ENCODE peak calls at places on chromosomes 3 and 15, in nine cellular contexts. W is ovary, U is stomach, D is cardiac muscle cell, H is HFF-Myc, T is lung, M is BJ, I is kidney epithelial cell, E is foreskin fibroblast. X is an unnamed sample.

GRCh38 chr3:63050548-63050947 is 175.3 kb upstream of the CADPS start:
- DNase-seq in W (no peak), U (no peak), D (no peak), H (no peak), T (no peak), M (no peak), I (no peak), E (peak), X (no peak)

GRCh38 chr3:23806322-23807160 is 786 bp downstream of the UBE2E1 start:
- DNase-seq in W (peak), U (no peak), D (no peak), H (no peak), T (peak), M (no peak), I (no peak), E (peak), X (no peak)

GRCh38 chr3:172688588-172688987 is 22.3 kb downstream of the NCEH1 start:
- DNase-seq in W (no peak), U (no peak), D (no peak), H (no peak), T (no peak), M (no peak), I (no peak), E (no peak), X (no peak)

GRCh38 chr15:99155961-99156443 is 51.1 kb downstream of the SYNM start:
- DNase-seq in W (no peak), U (no peak), D (peak), H (no peak), T (no peak), M (no peak), I (no peak), E (peak), X (no peak)

GRCh38 chr3:160755776-160756304 is at the start of gene PPM1L:
- DNase-seq in W (peak), U (peak), D (peak), H (no peak), T (peak), M (no peak), I (no peak), E (peak), X (no peak)

GRCh38 chr15:61527836-61528589 is 298.9 kb upstream of the RORA start:
- DNase-seq in W (no peak), U (no peak), D (no peak), H (no peak), T (no peak), M (no peak), I (no peak), E (no peak), X (no peak)

GRCh38 chr15:44788748-44789147 is 52.4 kb downstream of the TRIM69 start:
- DNase-seq in W (no peak), U (no peak), D (peak), H (no peak), T (no peak), M (no peak), I (no peak), E (no peak), X (no peak)

GRCh38 chr15:99909914-99910313 is 176.7 kb upstream of the LYSMD4 start:
- DNase-seq in W (no peak), U (no peak), D (peak), H (no peak), T (no peak), M (no peak), I (no peak), E (no peak), X (no peak)

GRCh38 chr3:78519281-78519680 is 1248.5 kb downstream of the ROBO1 start:
- DNase-seq in W (no peak), U (no peak), D (peak), H (no peak), T (no peak), M (no peak), I (no peak), E (no peak), X (no peak)

GRCh38 chr15:68994149-68994548 is 20.3 kb upstream of the NOX5 start:
- DNase-seq in W (no peak), U (no peak), D (peak), H (no peak), T (no peak), M (peak), I (peak), E (peak), X (no peak)

GRCh38 chr3:178406206-178406605 is 130.0 kb upstream of the KCNMB2 start:
- DNase-seq in W (no peak), U (no peak), D (peak), H (no peak), T (no peak), M (peak), I (no peak), E (no peak), X (no peak)

GRCh38 chr3:184448321-184449160 is 68.7 kb downstream of the CHRD start:
- DNase-seq in W (no peak), U (peak), D (peak), H (peak), T (peak), M (no peak), I (peak), E (peak), X (peak)

GRCh38 chr3:64079369-64080160 is 56.3 kb upstream of the PSMD6 start:
- DNase-seq in W (no peak), U (no peak), D (no peak), H (no peak), T (no peak), M (no peak), I (no peak), E (peak), X (no peak)

GRCh38 chr3:179713643-179714090 is 60.8 kb downstream of the USP13 start:
- DNase-seq in W (no peak), U (no peak), D (no peak), H (no peak), T (no peak), M (peak), I (no peak), E (peak), X (peak)

GRCh38 chr3:64353256-64353655 is 128.0 kb upstream of the PRICKLE2 start:
- DNase-seq in W (no peak), U (no peak), D (peak), H (peak), T (no peak), M (no peak), I (no peak), E (peak), X (no peak)

GRCh38 chr15:82132116-82132515 is 86.3 kb upstream of the MEX3B start:
- DNase-seq in W (no peak), U (no peak), D (no peak), H (no peak), T (no peak), M (no peak), I (no peak), E (peak), X (no peak)

GRCh38 chr3:151384741-151385174 is at the start of gene P2RY12:
- DNase-seq in W (no peak), U (no peak), D (no peak), H (no peak), T (no peak), M (no peak), I (no peak), E (no peak), X (no peak)

GRCh38 chr3:151387443-151388241 is 3.1 kb upstream of the P2RY12 start:
- DNase-seq in W (no peak), U (no peak), D (no peak), H (no peak), T (no peak), M (no peak), I (no peak), E (no peak), X (no peak)

GRCh38 chr3:151383956-151384355 is 597 bp downstream of the P2RY12 start:
- DNase-seq in W (no peak), U (no peak), D (no peak), H (no peak), T (no peak), M (no peak), I (no peak), E (no peak), X (no peak)

GRCh38 chr3:151383111-151383510 is 1.4 kb downstream of the P2RY12 start:
- DNase-seq in W (no peak), U (no peak), D (no peak), H (no peak), T (no peak), M (no peak), I (no peak), E (no peak), X (no peak)

GRCh38 chr3:151386063-151386462 is 1.5 kb upstream of the P2RY12 start:
- DNase-seq in W (no peak), U (no peak), D (no peak), H (peak), T (no peak), M (no peak), I (no peak), E (peak), X (no peak)
- H3K4me3 ChIP-seq in W (no peak), U (no peak), D (no peak), H (no peak), T (no peak), M (no peak), I (no peak), E (no peak), X (no peak)

GRCh38 chr15:52224211-52224610 is 33.0 kb upstream of the GNB5 start:
- DNase-seq in W (no peak), U (no peak), D (no peak), H (no peak), T (no peak), M (no peak), I (no peak), E (no peak), X (no peak)
- H3K4me3 ChIP-seq in W (no peak), U (no peak), D (no peak), H (no peak), T (no peak), M (no peak), I (no peak), E (no peak), X (no peak)

DNA sequence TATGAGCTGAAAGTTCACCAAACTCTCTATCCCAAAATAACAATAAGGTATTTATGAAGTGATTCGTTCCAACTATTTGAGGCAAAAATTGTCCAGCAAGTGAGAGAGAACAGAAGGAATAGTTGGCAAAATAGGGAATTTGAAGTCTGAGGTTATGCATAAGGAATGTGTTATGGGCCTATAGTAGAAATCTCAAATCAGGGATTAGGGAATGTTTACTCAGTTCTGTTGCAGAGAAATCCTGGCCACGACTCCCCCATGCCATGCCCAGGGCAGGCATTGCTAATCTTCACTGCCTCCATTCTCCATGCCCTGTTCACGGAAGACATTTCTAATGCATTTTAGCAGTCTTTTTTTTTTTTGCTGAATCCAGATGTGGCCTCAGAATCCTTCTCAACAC is 58.6 kb downstream of the FLNB start:
- DNase-seq in W (no peak), U (no peak), D (peak), H (no peak), T (no peak), M (no peak), I (no peak), E (peak), X (no peak)
- H3K4me3 ChIP-seq in W (no peak), U (no peak), D (no peak), H (no peak), T (no peak), M (no peak), I (no peak), E (no peak), X (no peak)

GRCh38 chr3:186788482-186789370 is 5.3 kb downstream of the EIF4A2 start:
- DNase-seq in W (no peak), U (no peak), D (no peak), H (no peak), T (no peak), M (no peak), I (no peak), E (peak), X (no peak)

GRCh38 chr3:186789554-186790260 is 6.3 kb downstream of the EIF4A2 start:
- DNase-seq in W (no peak), U (no peak), D (no peak), H (no peak), T (no peak), M (no peak), I (no peak), E (peak), X (no peak)

GRCh38 chr3:186786810-186787375 is 3.5 kb downstream of the EIF4A2 start:
- DNase-seq in W (no peak), U (no peak), D (no peak), H (no peak), T (no peak), M (no peak), I (no peak), E (peak), X (no peak)

GRCh38 chr3:186785517-186786018 is 2.2 kb downstream of the EIF4A2 start:
- DNase-seq in W (no peak), U (no peak), D (no peak), H (no peak), T (no peak), M (no peak), I (no peak), E (no peak), X (no peak)

DNA sequence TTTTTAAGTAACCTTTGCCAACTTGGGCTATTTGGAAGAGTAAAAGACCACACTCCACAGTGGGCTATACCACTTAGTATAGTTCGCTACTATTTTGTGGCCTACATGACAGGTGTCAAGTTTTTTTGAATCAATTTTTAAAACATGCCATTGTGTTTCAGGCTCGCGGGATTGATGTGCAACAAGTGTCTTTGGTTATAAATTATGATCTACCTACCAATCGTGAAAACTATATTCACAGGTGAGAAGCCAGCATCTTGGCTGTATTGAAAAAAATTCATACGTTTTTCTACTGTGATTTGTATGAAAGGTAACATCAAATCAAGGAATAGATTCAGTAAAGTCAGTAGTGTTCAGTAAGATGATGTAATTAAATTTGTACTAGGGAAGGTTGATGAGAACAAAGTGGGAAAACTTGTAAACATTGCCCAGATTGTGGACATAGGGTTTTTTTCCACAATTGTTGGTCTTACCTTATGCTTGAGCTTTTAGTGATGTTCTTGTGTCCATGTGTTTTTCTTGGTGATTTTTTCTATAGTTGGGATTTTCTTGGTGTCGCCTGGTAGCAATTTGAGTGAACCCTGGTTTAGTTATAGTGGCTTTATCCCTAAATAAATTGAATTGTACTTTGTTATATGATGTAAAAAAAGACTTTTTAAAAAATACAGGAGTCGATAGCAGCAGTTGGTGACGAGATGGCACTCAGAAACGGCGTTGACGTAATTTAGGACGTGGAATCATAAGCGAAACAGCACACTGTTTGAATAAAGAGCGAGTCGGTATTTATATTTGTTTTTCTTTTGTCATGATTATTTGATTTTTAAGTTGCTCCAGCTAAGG is 4.5 kb downstream of the EIF4A2 start:
- DNase-seq in W (no peak), U (no peak), D (no peak), H (no peak), T (no peak), M (no peak), I (no peak), E (peak), X (no peak)
- H3K4me3 ChIP-seq in W (no peak), U (peak), D (no peak), H (peak), T (no peak), M (no peak), I (no peak), E (peak), X (no peak)

GRCh38 chr3:72658466-72659100 is 189.7 kb downstream of the SHQ1 start:
- DNase-seq in W (no peak), U (no peak), D (no peak), H (no peak), T (no peak), M (no peak), I (no peak), E (no peak), X (no peak)

GRCh38 chr3:72655758-72656157 is 192.5 kb downstream of the SHQ1 start:
- DNase-seq in W (no peak), U (no peak), D (no peak), H (no peak), T (no peak), M (no peak), I (no peak), E (no peak), X (no peak)

GRCh38 chr3:72657666-72658065 is 190.6 kb downstream of the SHQ1 start:
- DNase-seq in W (no peak), U (no peak), D (no peak), H (no peak), T (no peak), M (no peak), I (no peak), E (no peak), X (no peak)

GRCh38 chr3:72652395-72652794 is 195.8 kb downstream of the SHQ1 start:
- DNase-seq in W (no peak), U (no peak), D (no peak), H (no peak), T (no peak), M (no peak), I (no peak), E (no peak), X (no peak)

DNA sequence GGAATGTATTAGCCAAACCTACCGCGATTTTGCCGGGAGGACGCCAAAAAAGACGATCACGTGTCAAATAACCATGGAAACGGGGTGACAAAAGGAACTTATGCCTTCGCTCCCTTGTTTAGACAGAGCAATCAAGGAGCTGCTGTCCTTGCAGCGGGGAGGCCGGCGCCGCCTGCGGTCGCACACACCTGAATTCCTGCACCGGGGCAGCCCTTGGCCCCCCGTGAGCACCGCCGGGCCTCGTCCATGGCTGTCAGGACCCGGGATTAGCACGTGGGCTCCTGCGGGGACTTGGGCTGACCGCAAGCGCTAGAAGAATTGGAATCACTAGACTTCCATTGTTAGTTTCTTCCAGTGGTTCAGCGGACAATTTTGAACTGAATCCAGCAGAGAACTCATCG is 193.1 kb downstream of the SHQ1 start:
- DNase-seq in W (peak), U (no peak), D (peak), H (no peak), T (no peak), M (no peak), I (no peak), E (no peak), X (no peak)
- H3K4me3 ChIP-seq in W (no peak), U (no peak), D (no peak), H (no peak), T (no peak), M (no peak), I (no peak), E (no peak), X (no peak)

GRCh38 chr3:194092770-194093336 is 43.1 kb upstream of the HES1 start:
- DNase-seq in W (no peak), U (no peak), D (no peak), H (no peak), T (no peak), M (no peak), I (no peak), E (no peak), X (no peak)
- H3K4me3 ChIP-seq in W (no peak), U (no peak), D (no peak), H (no peak), T (no peak), M (no peak), I (no peak), E (no peak), X (no peak)

GRCh38 chr3:183116051-183116614 is 16.8 kb upstream of the MCCC1 start:
- DNase-seq in W (no peak), U (peak), D (no peak), H (no peak), T (peak), M (no peak), I (no peak), E (peak), X (no peak)
- H3K4me3 ChIP-seq in W (no peak), U (peak), D (peak), H (no peak), T (no peak), M (no peak), I (peak), E (no peak), X (no peak)

DNA sequence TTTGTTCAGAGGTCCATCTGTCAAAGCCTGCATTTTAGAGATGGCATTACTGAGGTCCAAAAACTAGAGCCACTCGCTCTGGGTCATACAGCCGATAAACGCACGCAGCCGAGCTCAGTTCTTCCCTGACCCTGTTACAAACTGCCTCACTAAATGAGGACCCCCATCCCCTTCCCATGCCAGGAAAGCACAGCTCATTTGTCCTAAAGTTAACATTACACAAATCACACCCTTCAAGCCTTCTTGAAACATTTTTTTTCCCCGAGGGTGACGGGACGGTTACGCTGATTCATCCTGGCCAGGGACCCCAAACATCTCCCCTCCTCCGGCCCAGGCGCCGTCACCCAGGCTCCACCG is 832 bp upstream of the CMTM8 start:
- DNase-seq in W (no peak), U (no peak), D (no peak), H (no peak), T (no peak), M (no peak), I (no peak), E (no peak), X (no peak)
- H3K4me3 ChIP-seq in W (peak), U (peak), D (peak), H (no peak), T (no peak), M (no peak), I (peak), E (no peak), X (peak)